ENCODE peak calls at places on chromosomes 2 and 18, in five cellular contexts. O, F, J, U and Z are unnamed samples.

GRCh38 chr2:218892693-218893348 is 12.2 kb downstream of the WNT10A start:
- DNase-seq in O (peak), F (peak), J (peak), U (peak), Z (peak)

GRCh38 chr18:47594063-47594462 is 336.4 kb downstream of the SMAD2 start:
- DNase-seq in O (no peak), F (no peak), J (no peak), U (no peak), Z (no peak)

GRCh38 chr2:2234398-2234797 is 96.7 kb downstream of the MYT1L start:
- DNase-seq in O (no peak), F (no peak), J (no peak), U (no peak), Z (no peak)

GRCh38 chr2:185188656-185189055 is 549.9 kb upstream of the FSIP2 start:
- DNase-seq in O (no peak), F (no peak), J (no peak), U (peak), Z (no peak)

GRCh38 chr18:9058426-9058825 is 44.1 kb upstream of the NDUFV2 start:
- DNase-seq in O (no peak), F (no peak), J (peak), U (peak), Z (peak)

GRCh38 chr2:39603436-39603835 is 62.3 kb upstream of the TMEM178A start:
- DNase-seq in O (no peak), F (no peak), J (peak), U (no peak), Z (peak)

GRCh38 chr2:12982149-12982584 is 265.4 kb downstream of the TRIB2 start:
- DNase-seq in O (no peak), F (no peak), J (peak), U (peak), Z (peak)

GRCh38 chr18:39345321-39345720 is 1779.7 kb upstream of the CELF4 start:
- DNase-seq in O (no peak), F (no peak), J (no peak), U (peak), Z (no peak)

GRCh38 chr2:9473308-9473984 is 905 bp upstream of the IAH1 start:
- DNase-seq in O (peak), F (no peak), J (no peak), U (no peak), Z (no peak)

GRCh38 chr2:168427451-168427850 is 28.6 kb upstream of the CERS6 start:
- DNase-seq in O (no peak), F (no peak), J (peak), U (peak), Z (peak)

GRCh38 chr18:66676699-66677098 is 72.8 kb upstream of the CDH19 start:
- DNase-seq in O (no peak), F (no peak), J (no peak), U (no peak), Z (no peak)

GRCh38 chr2:20091305-20091991 is 40.0 kb upstream of the LAPTM4A start:
- DNase-seq in O (no peak), F (no peak), J (peak), U (peak), Z (peak)

GRCh38 chr2:205734436-205734835 is 52.1 kb downstream of the NRP2 start:
- DNase-seq in O (no peak), F (no peak), J (peak), U (peak), Z (peak)

GRCh38 chr2:43225788-43226557 is 433 bp downstream of the ZFP36L2 start:
- DNase-seq in O (peak), F (peak), J (peak), U (peak), Z (peak)

GRCh38 chr2:221513251-221513650 is 58.9 kb downstream of the EPHA4 start:
- DNase-seq in O (no peak), F (no peak), J (no peak), U (no peak), Z (no peak)

GRCh38 chr2:224837558-224837957 is 121.4 kb upstream of the CCDC195 start:
- DNase-seq in O (no peak), F (no peak), J (peak), U (peak), Z (peak)

GRCh38 chr18:58249677-58250076 is 205.7 kb downstream of the NEDD4L start:
- DNase-seq in O (no peak), F (no peak), J (no peak), U (no peak), Z (no peak)

GRCh38 chr18:36809590-36810381 is 19.0 kb downstream of the TPGS2 start:
- DNase-seq in O (no peak), F (no peak), J (peak), U (peak), Z (peak)

GRCh38 chr2:39335930-39336329 is 92.2 kb upstream of the CDKL4 start:
- DNase-seq in O (no peak), F (no peak), J (no peak), U (no peak), Z (no peak)

GRCh38 chr2:130842770-130843169 is 6.1 kb downstream of the ARHGEF4 start:
- DNase-seq in O (no peak), F (no peak), J (no peak), U (no peak), Z (no peak)

GRCh38 chr2:216107760-216108159 is 1.4 kb upstream of the XRCC5 start:
- DNase-seq in O (no peak), F (no peak), J (no peak), U (no peak), Z (no peak)

GRCh38 chr2:230737791-230738226 is 25.2 kb downstream of the CAB39 start:
- DNase-seq in O (no peak), F (no peak), J (peak), U (no peak), Z (no peak)

GRCh38 chr18:5868218-5868904 is 27.0 kb downstream of the TMEM200C start:
- DNase-seq in O (no peak), F (peak), J (peak), U (peak), Z (peak)

GRCh38 chr2:210063306-210063705 is 60.9 kb downstream of the RPE start:
- DNase-seq in O (no peak), F (no peak), J (no peak), U (no peak), Z (no peak)

GRCh38 chr2:58448065-58448507 is 207.0 kb upstream of the FANCL start:
- DNase-seq in O (no peak), F (peak), J (peak), U (peak), Z (peak)

GRCh38 chr2:192128655-192129054 is 66.1 kb downstream of the TMEFF2 start:
- DNase-seq in O (no peak), F (no peak), J (no peak), U (peak), Z (peak)

GRCh38 chr18:47915930-47916329 is 14.5 kb downstream of the SMAD2 start:
- DNase-seq in O (no peak), F (no peak), J (no peak), U (no peak), Z (no peak)

GRCh38 chr18:3631927-3632326 is 182.0 kb downstream of the TGIF1 start:
- DNase-seq in O (no peak), F (no peak), J (no peak), U (no peak), Z (no peak)

GRCh38 chr18:59096098-59096779 is 43.4 kb upstream of the SEC11C start:
- DNase-seq in O (no peak), F (no peak), J (no peak), U (no peak), Z (no peak)

GRCh38 chr2:217978536-217979150 is 24.2 kb downstream of the TNS1 start:
- DNase-seq in O (peak), F (no peak), J (no peak), U (no peak), Z (no peak)

GRCh38 chr2:38709515-38710194 is 41.5 kb downstream of the SRSF7 start:
- DNase-seq in O (no peak), F (no peak), J (no peak), U (no peak), Z (no peak)

GRCh38 chr18:8426401-8426800 is 182.8 kb upstream of the RAB12 start:
- DNase-seq in O (no peak), F (no peak), J (no peak), U (no peak), Z (no peak)

GRCh38 chr2:219902870-219903269 is 275.4 kb downstream of the SLC4A3 start:
- DNase-seq in O (no peak), F (no peak), J (no peak), U (peak), Z (no peak)

DNA sequence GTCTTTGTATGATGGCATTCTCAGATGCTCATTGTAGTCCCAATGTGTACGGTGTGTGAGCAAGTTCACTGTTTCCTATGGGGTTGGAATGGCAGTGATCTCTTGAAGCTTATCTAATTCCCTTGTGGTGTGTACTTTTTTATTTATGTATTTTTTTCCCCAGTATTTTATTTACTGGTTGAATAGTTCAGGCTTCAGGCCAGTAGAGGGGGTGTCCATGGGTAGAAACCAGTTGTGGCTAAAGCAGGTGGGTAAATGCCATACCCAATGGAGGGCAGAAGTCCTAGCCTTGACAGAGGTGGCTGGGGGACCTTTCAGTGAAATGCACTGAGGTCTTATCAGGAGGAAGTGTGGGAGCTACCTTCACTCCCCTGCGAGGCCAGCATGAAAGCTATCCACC is 351.4 kb upstream of the CWC22 start:
- DNase-seq in O (no peak), F (no peak), J (no peak), U (no peak), Z (no peak)
- TF ChIP-seq CTCF in O (no peak), F (no peak), J (peak), U (no peak), Z (peak)

GRCh38 chr18:78734614-78734945 is 245.0 kb upstream of the SALL3 start:
- DNase-seq in O (no peak), F (no peak), J (no peak), U (no peak), Z (no peak)
- H3K4me3 ChIP-seq in O (no peak), F (no peak), J (no peak), U (no peak), Z (no peak)

DNA sequence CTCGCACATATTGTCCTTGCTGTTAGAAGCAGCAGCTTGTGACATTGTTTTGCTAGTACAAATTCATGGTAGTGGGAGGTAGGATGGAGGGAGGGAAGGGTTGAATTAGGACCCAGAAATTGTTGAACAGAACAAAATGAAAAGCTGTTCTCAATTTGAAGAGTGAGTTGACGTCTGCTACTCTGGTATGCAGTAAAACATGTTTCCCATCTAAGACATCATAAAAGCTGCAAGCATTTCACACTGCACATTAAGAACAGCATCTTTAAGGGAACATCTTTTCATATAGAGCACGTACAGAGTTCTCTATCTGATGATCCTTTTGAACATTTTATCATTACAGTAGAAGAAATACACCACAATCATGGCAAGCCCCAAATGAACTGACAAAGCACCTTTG is 156.3 kb downstream of the RDH14 start:
- DNase-seq in O (no peak), F (no peak), J (no peak), U (no peak), Z (no peak)
- TF ChIP-seq CTCF in O (no peak), F (no peak), J (no peak), U (no peak), Z (no peak)

DNA sequence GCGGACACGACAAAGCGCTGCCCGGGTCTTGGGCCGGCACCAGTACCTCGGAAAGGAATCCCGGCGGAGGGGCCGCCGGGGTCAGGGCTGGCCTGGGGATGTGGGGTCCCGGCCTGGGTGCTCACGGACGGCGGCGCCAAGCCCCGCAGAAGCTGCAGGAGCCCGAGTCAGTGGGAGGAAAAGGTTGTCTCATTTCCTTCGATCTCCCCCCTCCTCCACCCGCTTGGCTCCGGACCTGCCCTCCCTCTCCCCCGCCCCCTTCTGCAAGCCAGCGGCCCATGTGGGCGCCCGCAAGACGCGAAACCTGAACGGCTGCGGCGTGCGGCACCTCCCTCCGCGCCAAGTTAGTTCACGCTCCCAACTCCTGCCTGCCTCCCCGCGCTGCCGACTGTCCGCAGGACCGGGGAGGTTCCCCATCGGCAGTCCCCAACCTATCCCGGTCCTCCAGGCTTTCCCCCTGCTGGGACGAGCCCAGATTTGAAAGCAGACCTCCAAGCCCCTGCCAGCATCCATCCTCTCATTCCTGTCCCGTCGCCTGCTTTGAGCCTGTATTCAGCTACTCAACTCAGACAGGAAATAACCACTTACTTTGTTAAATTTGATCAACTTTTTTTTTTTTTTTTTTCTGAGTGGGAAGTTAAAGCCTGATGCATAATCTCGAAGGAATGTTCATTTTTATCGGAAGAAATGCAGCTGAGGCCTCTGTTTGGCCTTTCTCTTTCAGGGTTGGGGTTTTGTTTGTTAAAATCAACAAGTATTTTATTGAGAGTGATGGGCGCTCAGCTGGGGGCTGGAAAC is at the start of gene EVA1A:
- DNase-seq in O (peak), F (peak), J (peak), U (peak), Z (peak)
- H3K4me3 ChIP-seq in O (peak), F (peak), J (peak), U (peak), Z (peak)

GRCh38 chr18:11948852-11949523 is 32.3 kb upstream of the IMPA2 start:
- DNase-seq in O (no peak), F (no peak), J (no peak), U (peak), Z (peak)

GRCh38 chr18:11944786-11945185 is 36.5 kb upstream of the IMPA2 start:
- DNase-seq in O (no peak), F (no peak), J (no peak), U (no peak), Z (no peak)

GRCh38 chr18:11950824-11951223 is 30.5 kb upstream of the IMPA2 start:
- DNase-seq in O (no peak), F (no peak), J (no peak), U (no peak), Z (no peak)

GRCh38 chr18:11946756-11947155 is 34.6 kb upstream of the IMPA2 start:
- DNase-seq in O (no peak), F (no peak), J (peak), U (peak), Z (peak)

GRCh38 chr18:11947214-11948119 is 33.8 kb upstream of the IMPA2 start:
- DNase-seq in O (peak), F (peak), J (peak), U (peak), Z (peak)
- TF ChIP-seq CTCF in O (no peak), F (no peak), J (no peak), U (no peak), Z (no peak)

DNA sequence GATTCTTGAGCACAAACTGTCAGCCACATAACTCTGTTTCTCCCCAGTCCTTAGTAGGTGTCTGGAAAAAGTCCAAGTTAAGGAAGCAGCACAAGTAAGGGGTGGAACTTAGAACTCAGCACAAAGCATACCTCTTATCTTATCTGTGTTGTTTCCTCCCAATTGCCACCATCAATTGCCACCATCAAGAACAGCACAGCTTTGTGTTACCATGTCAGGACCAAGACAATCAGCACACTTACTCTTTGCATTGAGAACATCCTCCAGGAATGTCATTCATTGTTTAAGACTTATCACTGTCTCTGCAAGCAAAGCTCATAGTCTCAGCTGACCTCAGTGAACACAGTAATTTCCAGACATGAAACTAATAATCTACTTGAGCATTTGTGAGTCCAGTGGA is 212.7 kb upstream of the FSHR start:
- DNase-seq in O (no peak), F (no peak), J (peak), U (no peak), Z (no peak)
- H3K4me3 ChIP-seq in O (no peak), F (no peak), J (no peak), U (no peak), Z (no peak)

DNA sequence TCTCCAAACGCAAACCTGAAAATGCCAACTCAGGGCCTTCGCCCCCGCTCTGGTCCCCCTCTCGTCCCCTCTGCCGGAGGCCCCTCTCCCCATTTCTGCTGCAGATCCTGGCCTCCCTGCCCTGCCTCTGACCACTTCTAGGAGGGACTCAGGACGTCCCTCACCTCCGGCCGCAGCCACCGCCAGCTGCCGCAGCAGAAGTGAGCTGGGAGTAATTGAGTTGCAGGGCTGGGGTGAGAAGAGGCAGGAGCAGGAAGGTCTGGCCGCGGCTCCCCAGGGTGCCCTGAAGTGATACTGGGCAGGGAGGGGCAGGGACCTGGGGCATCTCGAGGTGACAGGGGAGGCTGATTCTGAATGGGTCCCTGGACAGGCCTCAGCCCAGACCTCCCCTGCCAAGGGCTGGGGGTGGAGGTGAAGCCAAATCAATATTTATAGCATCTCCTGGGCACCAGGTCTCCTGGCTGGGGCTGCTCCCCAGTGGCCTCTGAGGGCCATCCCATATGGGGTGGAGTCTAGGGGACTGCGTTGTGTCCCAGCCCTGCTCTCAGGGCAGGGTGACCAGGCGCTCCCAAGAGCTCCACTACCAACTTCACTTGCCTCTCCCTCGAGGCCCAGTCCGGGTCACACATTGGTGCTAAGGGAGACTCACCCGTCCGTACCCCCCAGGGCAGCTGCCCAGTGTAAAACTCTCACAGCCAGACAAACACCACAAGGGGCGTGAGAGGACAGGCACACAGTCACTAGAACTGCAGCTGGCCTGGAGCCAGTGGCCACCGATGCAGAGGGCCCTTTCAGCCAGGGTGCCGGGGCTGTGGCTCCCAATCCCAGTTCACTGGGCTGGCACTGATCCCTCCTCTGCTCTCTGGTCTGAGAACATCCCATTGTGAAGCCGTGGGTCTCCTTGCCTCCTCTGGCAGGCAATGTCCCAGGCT is 33.0 kb downstream of the KCNIP3 start:
- DNase-seq in O (no peak), F (no peak), J (no peak), U (no peak), Z (no peak)
- TF ChIP-seq CTCF in O (no peak), F (no peak), J (no peak), U (no peak), Z (no peak)

GRCh38 chr2:135980450-135981080 is 4.9 kb downstream of the DARS1 start:
- DNase-seq in O (no peak), F (no peak), J (no peak), U (no peak), Z (no peak)
- H3K4me3 ChIP-seq in O (no peak), F (no peak), J (no peak), U (no peak), Z (no peak)

GRCh38 chr18:75854174-75854573 is 426.7 kb upstream of the SMIM21 start:
- DNase-seq in O (no peak), F (no peak), J (no peak), U (no peak), Z (no peak)
- TF ChIP-seq CTCF in O (peak), F (no peak), J (no peak), U (peak), Z (peak)